ENCODE peak calls at places on chromosomes 12 and 14, in eight cellular contexts. H is mammary epithelial cell; P is HT1080; X is aorta; Y is astrocyte of the hippocampus; M is activated CD8-positive, alpha-beta memory T cell treated with anti-CD3 and anti-CD28 coated beads for 48 hours; Z is activated B cell treated with CpG ODN at 0.5 μM for 24 hours; I is GM04503. F is an unnamed sample.

GRCh38 chr14:39241637-39242036 is 7.9 kb downstream of the MIA2 start:
- DNase-seq in Y (peak), Z (no peak), X (no peak), P (no peak), I (no peak), M (no peak), H (no peak), F (no peak)

GRCh38 chr12:132593521-132593920 is 16.9 kb downstream of the LRCOL1 start:
- DNase-seq in P (no peak), I (no peak), Z (no peak), Y (no peak), X (no peak), H (no peak), M (no peak), F (no peak)

GRCh38 chr12:115866909-115867525 is 410.5 kb downstream of the MED13L start:
- DNase-seq in I (no peak), P (no peak), Z (no peak), Y (no peak), X (no peak), H (no peak), M (no peak), F (no peak)

GRCh38 chr14:72723741-72724530 is 170.0 kb downstream of the DPF3 start:
- DNase-seq in Y (no peak), I (no peak), H (no peak), Z (no peak), M (no peak), X (no peak), P (no peak), F (no peak)

GRCh38 chr12:124479680-124480468 is 87.5 kb downstream of the NCOR2 start:
- DNase-seq in Z (no peak), X (no peak), I (no peak), H (no peak), P (no peak), M (no peak), Y (no peak), F (no peak)

GRCh38 chr12:130266751-130267150 is 70.9 kb upstream of the PIWIL1 start:
- DNase-seq in Y (no peak), M (no peak), Z (no peak), H (no peak), I (no peak), P (peak), X (no peak), F (no peak)

GRCh38 chr12:32989705-32990104 is 93.1 kb upstream of the PKP2 start:
- DNase-seq in I (no peak), X (no peak), M (no peak), H (no peak), Y (no peak), Z (no peak), P (no peak), F (no peak)

GRCh38 chr12:116266220-116266619 is 11.3 kb downstream of the MED13L start:
- DNase-seq in I (no peak), P (no peak), X (no peak), Y (peak), M (no peak), H (peak), Z (no peak), F (no peak)

F was measured in iPS DF 6.9.